ENCODE peak calls at places on chromosomes 13 and 19, in five cellular contexts. One of them, this sample, is unnamed.

GRCh38 chr13:72782717-72783116 is 784 bp downstream of the PIBF1 start:
- DNase-seq in SK-N-MC: no peak
- DNase-seq in HL-60: no peak
- DNase-seq in stomach: no peak
- DNase-seq in upper lobe of left lung: no peak
- DNase-seq in this sample: no peak

GRCh38 chr19:42531313-42531712 is 3.0 kb upstream of the CEACAM1 start:
- DNase-seq in upper lobe of left lung: no peak
- DNase-seq in SK-N-MC: no peak
- DNase-seq in HL-60: no peak
- DNase-seq in stomach: no peak
- DNase-seq in this sample: no peak

GRCh38 chr13:68185767-68186166 is 955.6 kb upstream of the PCDH9 start:
- DNase-seq in upper lobe of left lung: no peak
- DNase-seq in stomach: no peak
- DNase-seq in HL-60: no peak
- DNase-seq in SK-N-MC: no peak
- DNase-seq in this sample: no peak

GRCh38 chr13:94007072-94007471 is 472.4 kb downstream of the DCT start:
- DNase-seq in HL-60: no peak
- DNase-seq in SK-N-MC: no peak
- DNase-seq in stomach: no peak
- DNase-seq in upper lobe of left lung: no peak
- DNase-seq in this sample: no peak

GRCh38 chr19:4977299-4978174 is 8.6 kb downstream of the KDM4B start:
- DNase-seq in HL-60: no peak
- DNase-seq in SK-N-MC: no peak
- DNase-seq in upper lobe of left lung: no peak
- DNase-seq in stomach: peak
- DNase-seq in this sample: peak

GRCh38 chr19:46970815-46971214 is 48.8 kb upstream of the NPAS1 start:
- DNase-seq in stomach: no peak
- DNase-seq in SK-N-MC: no peak
- DNase-seq in HL-60: no peak
- DNase-seq in upper lobe of left lung: no peak
- DNase-seq in this sample: no peak

GRCh38 chr19:632228-633067 is 889 bp downstream of the POLRMT start:
- DNase-seq in upper lobe of left lung: peak
- DNase-seq in SK-N-MC: no peak
- DNase-seq in stomach: no peak
- DNase-seq in HL-60: peak
- DNase-seq in this sample: peak

GRCh38 chr13:82654851-82655517 is 1227.3 kb downstream of the SLITRK1 start:
- DNase-seq in SK-N-MC: no peak
- DNase-seq in stomach: no peak
- DNase-seq in HL-60: no peak
- DNase-seq in upper lobe of left lung: peak
- DNase-seq in this sample: peak

GRCh38 chr19:38020331-38020730 is 113.3 kb downstream of the SIPA1L3 start:
- DNase-seq in stomach: no peak
- DNase-seq in SK-N-MC: no peak
- DNase-seq in upper lobe of left lung: peak
- DNase-seq in HL-60: peak
- DNase-seq in this sample: no peak

GRCh38 chr19:43532571-43532961 is 422 bp upstream of the ZNF575 start:
- DNase-seq in stomach: peak
- DNase-seq in upper lobe of left lung: peak
- DNase-seq in HL-60: no peak
- DNase-seq in SK-N-MC: no peak
- DNase-seq in this sample: peak

GRCh38 chr19:12202250-12202649 is 39.4 kb downstream of the ZNF136 start:
- DNase-seq in stomach: peak
- DNase-seq in HL-60: no peak
- DNase-seq in SK-N-MC: no peak
- DNase-seq in upper lobe of left lung: peak
- DNase-seq in this sample: peak

GRCh38 chr19:15449620-15450527 is at the start of gene WIZ:
- DNase-seq in HL-60: peak
- DNase-seq in upper lobe of left lung: peak
- DNase-seq in SK-N-MC: no peak
- DNase-seq in stomach: peak
- DNase-seq in this sample: peak

GRCh38 chr13:43008591-43008990 is 14.8 kb upstream of the DNAJC15 start:
- DNase-seq in stomach: no peak
- DNase-seq in upper lobe of left lung: no peak
- DNase-seq in SK-N-MC: no peak
- DNase-seq in HL-60: no peak
- DNase-seq in this sample: no peak

GRCh38 chr13:24502567-24503375 is 9.8 kb downstream of the PARP4 start:
- DNase-seq in SK-N-MC: no peak
- DNase-seq in HL-60: no peak
- DNase-seq in upper lobe of left lung: no peak
- DNase-seq in stomach: peak
- DNase-seq in this sample: peak

GRCh38 chr19:31145021-31145420 is 204.2 kb downstream of the TSHZ3 start:
- DNase-seq in SK-N-MC: no peak
- DNase-seq in HL-60: no peak
- DNase-seq in stomach: no peak
- DNase-seq in upper lobe of left lung: no peak
- DNase-seq in this sample: no peak

GRCh38 chr13:67118277-67118676 is 111.9 kb downstream of the PCDH9 start:
- DNase-seq in SK-N-MC: no peak
- DNase-seq in upper lobe of left lung: no peak
- DNase-seq in stomach: no peak
- DNase-seq in HL-60: no peak
- DNase-seq in this sample: no peak

GRCh38 chr13:106917673-106918652 is 350.0 kb upstream of the ARGLU1 start:
- DNase-seq in SK-N-MC: no peak
- DNase-seq in HL-60: peak
- DNase-seq in stomach: peak
- DNase-seq in upper lobe of left lung: peak
- DNase-seq in this sample: peak

GRCh38 chr19:7605490-7606222 is 10.0 kb downstream of the CAMSAP3 start:
- DNase-seq in stomach: no peak
- DNase-seq in SK-N-MC: peak
- DNase-seq in upper lobe of left lung: no peak
- DNase-seq in HL-60: peak
- DNase-seq in this sample: no peak

DNA sequence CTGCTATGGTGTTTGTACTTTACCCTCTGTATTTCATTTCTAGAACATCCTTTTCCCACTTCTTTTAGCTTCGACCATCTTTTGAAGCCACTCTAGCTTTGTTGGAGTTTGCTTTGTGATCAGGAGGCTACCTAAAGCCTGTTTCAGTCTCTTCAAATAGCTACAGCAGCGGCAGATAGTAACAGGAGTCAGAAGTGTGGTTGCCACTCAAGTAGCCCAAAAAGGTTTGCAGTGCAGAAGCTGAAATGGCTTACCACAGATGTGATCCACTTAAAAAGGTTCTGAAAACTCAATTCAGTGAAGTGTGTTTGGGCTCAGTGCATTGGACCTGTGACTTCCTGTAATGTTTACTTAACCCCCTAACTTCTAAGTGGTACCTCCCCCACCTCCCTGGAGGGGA is 26.2 kb downstream of the WASF3 start:
- DNase-seq in stomach: no peak
- DNase-seq in HL-60: no peak
- DNase-seq in upper lobe of left lung: no peak
- DNase-seq in SK-N-MC: no peak
- DNase-seq in this sample: no peak
- H3K4me3 ChIP-seq in stomach: no peak
- H3K4me3 ChIP-seq in HL-60: no peak
- H3K4me3 ChIP-seq in upper lobe of left lung: no peak
- H3K4me3 ChIP-seq in SK-N-MC: no peak
- H3K4me3 ChIP-seq in this sample: no peak

GRCh38 chr13:46751811-46752635 is 44.9 kb downstream of the ESD start:
- DNase-seq in SK-N-MC: no peak
- DNase-seq in stomach: no peak
- DNase-seq in upper lobe of left lung: peak
- DNase-seq in HL-60: peak
- DNase-seq in this sample: no peak
- TF ChIP-seq POLR2AphosphoS5 in SK-N-MC: no peak
- TF ChIP-seq POLR2AphosphoS5 in stomach: no peak
- TF ChIP-seq POLR2AphosphoS5 in upper lobe of left lung: no peak
- TF ChIP-seq POLR2AphosphoS5 in HL-60: peak
- TF ChIP-seq POLR2AphosphoS5 in this sample: no peak

GRCh38 chr19:17966497-17967257 is at the start of gene KCNN1:
- DNase-seq in stomach: no peak
- DNase-seq in SK-N-MC: no peak
- DNase-seq in upper lobe of left lung: no peak
- DNase-seq in HL-60: no peak
- DNase-seq in this sample: no peak

GRCh38 chr19:17966115-17966455 is 822 bp upstream of the KCNN1 start:
- DNase-seq in HL-60: no peak
- DNase-seq in upper lobe of left lung: no peak
- DNase-seq in SK-N-MC: no peak
- DNase-seq in stomach: no peak
- DNase-seq in this sample: no peak

GRCh38 chr19:17967258-17968051 is 548 bp downstream of the KCNN1 start:
- DNase-seq in SK-N-MC: no peak
- DNase-seq in HL-60: no peak
- DNase-seq in upper lobe of left lung: no peak
- DNase-seq in stomach: no peak
- DNase-seq in this sample: no peak

GRCh38 chr19:17963936-17964691 is 2.8 kb upstream of the KCNN1 start:
- DNase-seq in HL-60: no peak
- DNase-seq in stomach: no peak
- DNase-seq in upper lobe of left lung: no peak
- DNase-seq in SK-N-MC: no peak
- DNase-seq in this sample: no peak

GRCh38 chr19:17965370-17966114 is 1.4 kb upstream of the KCNN1 start:
- DNase-seq in stomach: no peak
- DNase-seq in SK-N-MC: no peak
- DNase-seq in upper lobe of left lung: no peak
- DNase-seq in HL-60: no peak
- DNase-seq in this sample: no peak
- H3K4me3 ChIP-seq in stomach: no peak
- H3K4me3 ChIP-seq in SK-N-MC: peak
- H3K4me3 ChIP-seq in upper lobe of left lung: no peak
- H3K4me3 ChIP-seq in HL-60: no peak
- H3K4me3 ChIP-seq in this sample: no peak

GRCh38 chr13:98978280-98978679 is 416 bp upstream of the DOCK9 start:
- DNase-seq in SK-N-MC: no peak
- DNase-seq in stomach: no peak
- DNase-seq in HL-60: no peak
- DNase-seq in upper lobe of left lung: no peak
- DNase-seq in this sample: no peak

GRCh38 chr13:98976941-98977340 is 923 bp downstream of the DOCK9 start:
- DNase-seq in upper lobe of left lung: no peak
- DNase-seq in stomach: no peak
- DNase-seq in HL-60: no peak
- DNase-seq in SK-N-MC: no peak
- DNase-seq in this sample: no peak

GRCh38 chr13:98976338-98976737 is 1.5 kb downstream of the DOCK9 start:
- DNase-seq in HL-60: no peak
- DNase-seq in upper lobe of left lung: no peak
- DNase-seq in SK-N-MC: peak
- DNase-seq in stomach: no peak
- DNase-seq in this sample: no peak

GRCh38 chr13:98979012-98979411 is 1.1 kb upstream of the DOCK9 start:
- DNase-seq in upper lobe of left lung: no peak
- DNase-seq in HL-60: no peak
- DNase-seq in stomach: no peak
- DNase-seq in SK-N-MC: no peak
- DNase-seq in this sample: no peak

DNA sequence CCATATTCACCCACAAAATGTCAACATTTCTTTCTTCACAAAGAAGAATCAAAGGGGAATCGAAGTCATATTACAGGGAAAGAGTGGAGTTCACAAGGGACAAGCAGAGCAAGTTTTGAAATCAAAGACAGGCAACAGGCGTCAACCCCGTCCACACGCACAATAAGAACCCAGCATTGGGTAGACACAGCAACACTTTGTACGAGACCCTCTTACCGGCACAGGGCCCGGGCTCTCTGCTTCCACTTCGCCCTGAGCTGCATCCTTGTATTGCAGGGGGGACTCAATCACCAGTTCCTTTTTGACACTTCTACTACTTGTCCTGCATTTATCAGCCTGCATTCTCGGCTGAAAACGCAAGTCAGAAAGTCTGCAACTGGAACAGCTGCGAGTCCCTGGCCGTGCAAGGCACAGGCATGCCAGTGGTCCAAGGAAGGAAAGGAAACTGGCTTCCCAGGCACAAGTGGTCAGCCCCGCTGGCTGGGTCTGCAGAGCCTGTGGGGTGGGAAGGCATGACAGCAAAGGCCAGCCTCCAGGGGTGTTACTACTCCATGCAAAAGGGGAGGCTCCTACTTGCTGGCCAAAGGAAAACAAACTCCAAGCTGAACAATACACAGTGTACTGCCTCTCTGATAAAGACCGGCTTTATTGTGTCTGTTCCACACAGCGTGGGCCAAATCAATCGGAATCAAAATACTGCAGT is at the start of gene DOCK9:
- DNase-seq in HL-60: no peak
- DNase-seq in upper lobe of left lung: peak
- DNase-seq in stomach: peak
- DNase-seq in SK-N-MC: no peak
- DNase-seq in this sample: peak
- TF ChIP-seq POLR2AphosphoS5 in HL-60: no peak
- TF ChIP-seq POLR2AphosphoS5 in upper lobe of left lung: no peak
- TF ChIP-seq POLR2AphosphoS5 in stomach: peak
- TF ChIP-seq POLR2AphosphoS5 in SK-N-MC: no peak
- TF ChIP-seq POLR2AphosphoS5 in this sample: peak

GRCh38 chr19:50496189-50497029 is 14.6 kb downstream of the JOSD2 start:
- DNase-seq in stomach: no peak
- DNase-seq in SK-N-MC: no peak
- DNase-seq in upper lobe of left lung: no peak
- DNase-seq in HL-60: no peak
- DNase-seq in this sample: no peak
- H3K4me3 ChIP-seq in stomach: no peak
- H3K4me3 ChIP-seq in SK-N-MC: no peak
- H3K4me3 ChIP-seq in upper lobe of left lung: no peak
- H3K4me3 ChIP-seq in HL-60: no peak
- H3K4me3 ChIP-seq in this sample: no peak

DNA sequence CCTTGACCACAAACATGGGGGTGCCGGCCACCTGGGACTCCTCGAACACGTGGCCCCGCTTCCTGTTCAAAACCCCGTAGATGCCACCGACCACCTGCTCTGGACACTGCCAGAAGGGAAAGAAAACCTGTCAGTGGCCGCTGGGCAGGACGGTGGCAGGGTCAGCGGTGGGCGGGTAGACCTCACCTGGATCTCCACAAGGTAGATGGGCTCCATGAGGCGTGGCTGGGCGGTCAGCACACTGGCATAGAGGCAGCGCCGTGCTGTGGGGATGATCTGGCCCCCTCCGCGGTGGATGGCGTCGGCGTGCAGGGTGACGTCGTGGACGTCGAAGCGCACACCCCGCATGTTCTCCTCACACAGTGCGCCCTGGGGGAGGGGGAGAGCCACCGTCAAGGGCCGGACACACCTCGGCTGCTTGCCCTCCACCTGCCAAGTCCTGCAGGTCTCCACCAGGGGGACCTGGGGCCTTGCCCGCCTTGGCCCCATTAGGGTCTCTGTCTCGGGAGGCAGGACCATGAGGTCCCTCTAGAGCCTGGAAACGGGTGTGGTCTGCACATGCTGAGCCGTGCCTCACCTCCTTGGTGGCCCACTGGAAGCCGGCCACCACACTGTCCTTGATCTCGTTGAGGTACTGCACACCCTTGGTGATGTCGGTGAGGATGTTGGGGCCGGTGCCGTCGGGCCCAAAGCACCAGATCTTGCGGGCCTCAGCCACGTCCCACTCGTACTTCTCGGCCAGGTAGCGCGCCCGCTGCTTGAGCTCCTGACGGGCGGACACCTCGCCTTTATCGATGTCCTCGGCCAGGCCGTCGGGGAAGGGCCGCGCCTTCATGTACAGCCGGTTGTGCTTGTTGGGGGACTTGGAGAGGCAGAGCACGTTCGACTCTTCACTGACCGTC is 6.6 kb upstream of the DAPK3 start:
- DNase-seq in HL-60: no peak
- DNase-seq in upper lobe of left lung: no peak
- DNase-seq in SK-N-MC: no peak
- DNase-seq in stomach: no peak
- DNase-seq in this sample: no peak
- TF ChIP-seq POLR2AphosphoS5 in HL-60: peak
- TF ChIP-seq POLR2AphosphoS5 in upper lobe of left lung: no peak
- TF ChIP-seq POLR2AphosphoS5 in SK-N-MC: no peak
- TF ChIP-seq POLR2AphosphoS5 in stomach: peak
- TF ChIP-seq POLR2AphosphoS5 in this sample: peak